ENCODE peak calls at places on chromosomes 4 and X, in six cellular contexts. D, R, X, M, T and Q are unnamed samples.

GRCh38 chr4:169410839-169411770 is 140.3 kb upstream of the SH3RF1 start:
- DNase-seq in D (peak; percentile 51), R (peak; percentile 58), X (peak; percentile 5), M (no peak), T (peak; percentile 12), Q (peak; percentile 3)

GRCh38 chr4:86653237-86653865 is 59.2 kb downstream of the PTPN13 start:
- DNase-seq in D (no peak), R (no peak), X (no peak), M (no peak), T (no peak), Q (no peak)

GRCh38 chrX:37679230-37679629 is 6.4 kb upstream of the XK start:
- DNase-seq in D (no peak), R (no peak), X (no peak), M (no peak), T (no peak), Q (no peak)

GRCh38 chr4:96598465-96598864 is 758.6 kb downstream of the PDHA2 start:
- DNase-seq in D (no peak), R (no peak), X (no peak), M (peak; percentile 50), T (no peak), Q (no peak)

GRCh38 chrX:101206471-101206870 is 13.1 kb upstream of the DRP2 start:
- DNase-seq in D (peak; percentile 64), R (peak; percentile 57), X (no peak), M (no peak), T (no peak), Q (no peak)

GRCh38 chr4:153488719-153489384 is 22.7 kb downstream of the TMEM131L start:
- DNase-seq in D (no peak), R (no peak), X (no peak), M (peak; percentile 71), T (peak; percentile 46), Q (peak; percentile 36)

GRCh38 chrX:124736553-124737240 is 390.3 kb downstream of the SH2D1A start:
- DNase-seq in D (no peak), R (no peak), X (peak; percentile 45), M (no peak), T (no peak), Q (no peak)

GRCh38 chrX:16643160-16643559 is 6.8 kb upstream of the S100G start:
- DNase-seq in D (peak; percentile 50), R (peak; percentile 41), X (no peak), M (no peak), T (no peak), Q (no peak)

GRCh38 chrX:139299309-139299708 is 231.2 kb upstream of the F9 start:
- DNase-seq in D (no peak), R (no peak), X (no peak), M (no peak), T (no peak), Q (no peak)

GRCh38 chrX:111648802-111649201 is 32.2 kb upstream of the ALG13 start:
- DNase-seq in D (no peak), R (no peak), X (no peak), M (no peak), T (no peak), Q (no peak)

GRCh38 chr4:8010618-8011017 is 71.0 kb upstream of the AFAP1 start:
- DNase-seq in D (no peak), R (no peak), X (no peak), M (peak; percentile 35), T (peak; percentile 58), Q (peak; percentile 50)